ENCODE peak calls at places on chromosomes 13 and 19, in nine cellular contexts. A, G, H, N, F, P, V, J and C are unnamed samples.

GRCh38 chr13:27528908-27529307 is 78.5 kb upstream of the MTIF3 start:
- DNase-seq in N (no peak), A (no peak), V (no peak), H (no peak), J (no peak), G (no peak), F (no peak), P (no peak), C (no peak)

GRCh38 chr13:40496035-40496810 is 170.2 kb downstream of the FOXO1 start:
- DNase-seq in N (no peak), V (no peak), H (no peak), G (no peak), A (no peak), F (no peak), P (no peak), J (peak; percentile 79), C (no peak)

GRCh38 chr13:36630181-36630806 is 43.5 kb upstream of the SERTM1 start:
- DNase-seq in A (no peak), V (no peak), H (no peak), J (no peak), P (no peak), G (no peak), N (no peak), F (no peak), C (no peak)

GRCh38 chr19:10517760-10518443 is 655 bp upstream of the S1PR5 start:
- DNase-seq in A (no peak), G (no peak), P (peak; percentile 52), N (no peak), J (no peak), V (no peak), H (no peak), F (no peak), C (peak; percentile 70)

GRCh38 chr19:17114414-17114831 is 38.8 kb downstream of the MYO9B start:
- DNase-seq in G (no peak), J (peak; percentile 61), N (no peak), A (peak; percentile 80), H (no peak), P (no peak), V (no peak), F (no peak), C (no peak)

GRCh38 chr13:106619688-106620555 is 52.0 kb upstream of the ARGLU1 start:
- DNase-seq in H (peak; percentile 44), F (no peak), J (peak; percentile 61), V (no peak), P (no peak), N (peak; percentile 22), A (peak; percentile 49), G (no peak), C (peak; percentile 78)

GRCh38 chr13:90276208-90276607 is 1071.3 kb upstream of the MIR17HG start:
- DNase-seq in V (no peak), N (no peak), G (no peak), H (no peak), F (no peak), P (no peak), J (peak; percentile 7), A (no peak), C (no peak)

GRCh38 chr19:15136234-15136954 is 29.2 kb downstream of the SYDE1 start:
- DNase-seq in N (no peak), F (no peak), P (no peak), V (no peak), H (no peak), J (peak; percentile 37), G (no peak), A (peak; percentile 46), C (peak; percentile 49)

GRCh38 chr19:18440421-18440877 is 2.5 kb upstream of the ISYNA1 start:
- DNase-seq in P (no peak), V (no peak), J (no peak), F (no peak), N (peak; percentile 38), G (peak; percentile 27), H (no peak), A (no peak), C (no peak)

GRCh38 chr13:23996456-23996855 is 99.2 kb upstream of the C1QTNF9B start:
- DNase-seq in J (no peak), G (no peak), F (no peak), N (no peak), A (no peak), H (no peak), P (no peak), V (no peak), C (no peak)
- H3K27ac ChIP-seq in J (no peak overlapping the region), G (peak overlapping the region; percentile 77), F (no peak overlapping the region), N (no peak overlapping the region), A (no peak overlapping the region), H (no peak overlapping the region), P (no peak overlapping the region), V (no peak overlapping the region), C (no peak overlapping the region)

GRCh38 chr13:25981060-25981459 is 70.8 kb downstream of the SHISA2 start:
- DNase-seq in N (no peak), P (no peak), J (no peak), F (no peak), V (no peak), H (no peak), A (no peak), G (no peak), C (no peak)

GRCh38 chr13:25978961-25979360 is 72.9 kb downstream of the SHISA2 start:
- DNase-seq in V (no peak), J (no peak), H (no peak), G (no peak), P (no peak), N (no peak), A (no peak), F (no peak), C (no peak)

GRCh38 chr13:25977671-25978070 is 74.1 kb downstream of the SHISA2 start:
- DNase-seq in N (no peak), V (no peak), H (no peak), J (no peak), P (no peak), G (no peak), F (no peak), A (no peak), C (no peak)

GRCh38 chr13:25982908-25983307 is 68.9 kb downstream of the SHISA2 start:
- DNase-seq in F (no peak), A (no peak), P (no peak), N (no peak), H (no peak), J (no peak), V (no peak), G (no peak), C (no peak)

DNA sequence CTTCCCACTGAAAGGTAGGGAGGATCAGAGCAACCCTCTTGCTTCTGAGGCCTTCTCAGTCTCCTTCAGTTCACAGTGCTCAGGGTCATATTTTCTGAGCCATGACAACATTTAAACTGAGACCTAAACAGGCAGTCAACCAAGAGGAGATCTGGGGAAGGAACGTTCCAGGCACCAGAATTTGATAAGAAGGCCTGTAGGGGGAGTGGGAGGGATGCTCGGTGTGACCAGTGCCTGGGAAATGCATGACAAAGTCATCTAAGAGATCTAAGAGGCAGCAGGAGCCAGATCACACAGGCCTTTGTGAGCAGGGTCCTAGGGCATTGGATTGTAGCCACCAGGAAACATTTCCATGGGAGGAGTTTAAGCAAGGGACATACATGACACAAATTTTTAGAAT is 71.6 kb downstream of the SHISA2 start:
- DNase-seq in P (no peak), V (no peak), F (no peak), A (no peak), N (no peak), H (peak; percentile 18), J (peak; percentile 10), G (no peak), C (no peak)
- TF ChIP-seq CTCF in P (peak; percentile 22), V (no peak), F (no peak), A (peak; percentile 17), N (no peak), H (peak; percentile 53), J (no peak), G (peak; percentile 43), C (no peak)

GRCh38 chr19:6751189-6751588 is 11.7 kb downstream of the TRIP10 start:
- DNase-seq in A (no peak), N (no peak), H (no peak), P (no peak), J (no peak), F (no peak), V (no peak), G (no peak), C (no peak)
- H3K27ac ChIP-seq in A (no peak overlapping the region), N (no peak overlapping the region), H (no peak overlapping the region), P (no peak overlapping the region), J (no peak overlapping the region), F (peak overlapping the region; percentile 52), V (no peak overlapping the region), G (no peak overlapping the region), C (peak overlapping the region; percentile 54)

GRCh38 chr19:42942187-42942789 is 5.3 kb upstream of the PSG7 start:
- DNase-seq in V (no peak), G (no peak), P (no peak), F (no peak), N (no peak), A (peak; percentile 22), J (no peak), H (peak; percentile 22), C (no peak)
- TF ChIP-seq CTCF in V (peak; percentile 74), G (peak; percentile 56), P (peak; percentile 40), F (no peak), N (no peak), A (peak; percentile 67), J (peak; percentile 44), H (peak; percentile 60), C (no peak)

GRCh38 chr13:113491418-113491883 is 940 bp upstream of the DCUN1D2 start:
- DNase-seq in H (no peak), V (no peak), F (no peak), N (peak; percentile 42), A (peak; percentile 27), P (no peak), J (peak; percentile 27), G (peak; percentile 45), C (peak; percentile 41)

GRCh38 chr13:113490496-113491417 is at the start of gene DCUN1D2:
- DNase-seq in P (peak; percentile 96), V (no peak), N (peak; percentile 94), F (peak; percentile 27), J (peak; percentile 95), H (peak; percentile 85), A (peak; percentile 96), G (peak; percentile 95), C (peak; percentile 94)

GRCh38 chr13:113493315-113493951 is 2.9 kb upstream of the DCUN1D2 start:
- DNase-seq in J (peak; percentile 97), P (no peak), A (peak; percentile 88), V (peak; percentile 79), G (no peak), H (peak; percentile 85), N (no peak), F (no peak), C (peak; percentile 78)

GRCh38 chr13:113489549-113490495 is 689 bp downstream of the DCUN1D2 start:
- DNase-seq in A (peak; percentile 38), N (peak; percentile 50), H (no peak), P (no peak), G (no peak), V (no peak), J (peak; percentile 48), F (no peak), C (peak; percentile 36)

DNA sequence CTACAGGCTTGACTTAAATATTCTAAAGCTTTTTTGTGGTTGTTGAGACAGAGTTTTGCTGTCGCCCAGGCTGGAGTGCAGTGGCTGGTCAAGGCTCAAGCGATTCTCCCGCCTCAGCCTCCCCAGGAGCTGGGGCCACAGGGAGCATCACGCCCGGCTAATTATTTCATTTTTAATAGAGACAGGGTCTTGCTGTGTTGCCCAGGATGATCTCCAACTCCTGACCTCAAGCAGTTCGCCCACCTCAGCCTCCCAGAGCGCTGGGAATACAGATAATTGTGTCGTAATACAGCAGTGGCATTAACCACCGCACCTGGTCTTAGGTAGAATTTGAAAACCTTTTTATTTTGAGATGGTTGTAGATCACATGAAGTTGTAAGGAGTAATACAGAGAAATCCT is 1.5 kb upstream of the DCUN1D2 start:
- DNase-seq in F (no peak), V (no peak), A (no peak), G (no peak), J (no peak), H (no peak), N (no peak), P (no peak), C (no peak)
- H3K27ac ChIP-seq in F (peak overlapping the region; percentile 90), V (peak overlapping the region; percentile 94), A (peak overlapping the region; percentile 69), G (peak overlapping the region; percentile 95), J (peak overlapping the region; percentile 79), H (peak overlapping the region; percentile 84), N (peak overlapping the region; percentile 36), P (peak overlapping the region; percentile 93), C (peak overlapping the region; percentile 90)